ENCODE peak calls at places on chromosome 11, in eight cellular contexts. One of them, this sample, is unnamed.

GRCh38 chr11:128157423-128158298 is 429.7 kb downstream of the ETS1 start:
- DNase-seq in IMR-90: peak
- DNase-seq in A549: peak
- DNase-seq in fibroblast of pulmonary artery: peak
- DNase-seq in AG04450: peak
- DNase-seq in spleen: no peak
- DNase-seq in transverse colon: peak
- DNase-seq in GM12865: peak
- DNase-seq in this sample: peak

GRCh38 chr11:88655163-88655562 is 317.6 kb upstream of the CTSC start:
- DNase-seq in IMR-90: no peak
- DNase-seq in A549: no peak
- DNase-seq in fibroblast of pulmonary artery: no peak
- DNase-seq in AG04450: no peak
- DNase-seq in spleen: no peak
- DNase-seq in transverse colon: no peak
- DNase-seq in GM12865: no peak
- DNase-seq in this sample: no peak

GRCh38 chr11:78000193-78000592 is 5.7 kb upstream of the INTS4 start:
- DNase-seq in IMR-90: peak
- DNase-seq in A549: peak
- DNase-seq in fibroblast of pulmonary artery: peak
- DNase-seq in AG04450: peak
- DNase-seq in spleen: no peak
- DNase-seq in transverse colon: peak
- DNase-seq in GM12865: peak
- DNase-seq in this sample: peak

GRCh38 chr11:23903044-23903704 is 593.7 kb upstream of the LUZP2 start:
- DNase-seq in IMR-90: peak
- DNase-seq in A549: no peak
- DNase-seq in fibroblast of pulmonary artery: peak
- DNase-seq in AG04450: peak
- DNase-seq in spleen: no peak
- DNase-seq in transverse colon: no peak
- DNase-seq in GM12865: no peak
- DNase-seq in this sample: peak

GRCh38 chr11:88531776-88532175 is 194.2 kb upstream of the CTSC start:
- DNase-seq in IMR-90: peak
- DNase-seq in A549: no peak
- DNase-seq in fibroblast of pulmonary artery: no peak
- DNase-seq in AG04450: no peak
- DNase-seq in spleen: no peak
- DNase-seq in transverse colon: no peak
- DNase-seq in GM12865: no peak
- DNase-seq in this sample: no peak

GRCh38 chr11:76277298-76278175 is 71.2 kb upstream of the WNT11 start:
- DNase-seq in IMR-90: no peak
- DNase-seq in A549: no peak
- DNase-seq in fibroblast of pulmonary artery: no peak
- DNase-seq in AG04450: no peak
- DNase-seq in spleen: no peak
- DNase-seq in transverse colon: no peak
- DNase-seq in GM12865: no peak
- DNase-seq in this sample: no peak

GRCh38 chr11:45982656-45983470 is 60.4 kb downstream of the LARGE2 start:
- DNase-seq in IMR-90: peak
- DNase-seq in A549: no peak
- DNase-seq in fibroblast of pulmonary artery: peak
- DNase-seq in AG04450: peak
- DNase-seq in spleen: no peak
- DNase-seq in transverse colon: no peak
- DNase-seq in GM12865: no peak
- DNase-seq in this sample: peak

GRCh38 chr11:2551131-2551530 is 106.3 kb downstream of the KCNQ1 start:
- DNase-seq in IMR-90: no peak
- DNase-seq in A549: no peak
- DNase-seq in fibroblast of pulmonary artery: no peak
- DNase-seq in AG04450: no peak
- DNase-seq in spleen: peak
- DNase-seq in transverse colon: peak
- DNase-seq in GM12865: no peak
- DNase-seq in this sample: no peak

GRCh38 chr11:10453261-10453660 is 1.8 kb upstream of the AMPD3 start:
- DNase-seq in IMR-90: peak
- DNase-seq in A549: no peak
- DNase-seq in fibroblast of pulmonary artery: no peak
- DNase-seq in AG04450: no peak
- DNase-seq in spleen: no peak
- DNase-seq in transverse colon: no peak
- DNase-seq in GM12865: no peak
- DNase-seq in this sample: no peak

GRCh38 chr11:94185387-94186084 is 56.9 kb downstream of the PANX1 start:
- DNase-seq in IMR-90: peak
- DNase-seq in A549: no peak
- DNase-seq in fibroblast of pulmonary artery: peak
- DNase-seq in AG04450: peak
- DNase-seq in spleen: no peak
- DNase-seq in transverse colon: no peak
- DNase-seq in GM12865: no peak
- DNase-seq in this sample: peak

GRCh38 chr11:83042966-83043711 is 28.6 kb downstream of the RAB30 start:
- DNase-seq in IMR-90: no peak
- DNase-seq in A549: no peak
- DNase-seq in fibroblast of pulmonary artery: peak
- DNase-seq in AG04450: no peak
- DNase-seq in spleen: no peak
- DNase-seq in transverse colon: no peak
- DNase-seq in GM12865: no peak
- DNase-seq in this sample: peak

GRCh38 chr11:35387341-35387982 is 31.9 kb downstream of the SLC1A2 start:
- DNase-seq in IMR-90: peak
- DNase-seq in A549: no peak
- DNase-seq in fibroblast of pulmonary artery: peak
- DNase-seq in AG04450: no peak
- DNase-seq in spleen: no peak
- DNase-seq in transverse colon: no peak
- DNase-seq in GM12865: no peak
- DNase-seq in this sample: no peak

GRCh38 chr11:2380807-2381350 is 3.8 kb downstream of the CD81 start:
- DNase-seq in IMR-90: no peak
- DNase-seq in A549: no peak
- DNase-seq in fibroblast of pulmonary artery: peak
- DNase-seq in AG04450: no peak
- DNase-seq in spleen: peak
- DNase-seq in transverse colon: peak
- DNase-seq in GM12865: peak
- DNase-seq in this sample: no peak

DNA sequence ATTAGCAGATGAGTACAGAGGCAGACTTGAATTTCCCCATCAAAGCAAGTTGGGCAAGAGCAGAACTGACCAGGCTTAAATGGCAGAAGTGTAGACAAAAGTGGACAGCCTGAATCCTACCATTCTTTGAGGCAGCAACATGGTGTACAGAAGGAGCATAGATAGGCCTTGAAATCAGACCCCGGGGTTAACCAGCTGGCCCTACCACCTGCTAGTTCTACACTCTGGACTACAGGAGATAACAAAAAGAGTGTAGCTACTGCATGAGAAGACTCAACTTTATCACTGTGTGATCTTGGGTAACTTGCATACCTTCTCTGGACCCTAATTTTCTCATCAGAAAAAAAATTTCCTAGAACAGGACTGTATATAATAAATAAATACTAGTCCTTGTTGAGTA is 427.5 kb upstream of the CADM1 start:
- DNase-seq in IMR-90: no peak
- DNase-seq in A549: no peak
- DNase-seq in fibroblast of pulmonary artery: no peak
- DNase-seq in AG04450: no peak
- DNase-seq in spleen: no peak
- DNase-seq in transverse colon: no peak
- DNase-seq in GM12865: no peak
- DNase-seq in this sample: no peak
- H3K4me3 ChIP-seq in IMR-90: no peak
- H3K4me3 ChIP-seq in A549: no peak
- H3K4me3 ChIP-seq in fibroblast of pulmonary artery: no peak
- H3K4me3 ChIP-seq in AG04450: no peak
- H3K4me3 ChIP-seq in spleen: no peak
- H3K4me3 ChIP-seq in transverse colon: no peak
- H3K4me3 ChIP-seq in GM12865: no peak
- H3K4me3 ChIP-seq in this sample: no peak

DNA sequence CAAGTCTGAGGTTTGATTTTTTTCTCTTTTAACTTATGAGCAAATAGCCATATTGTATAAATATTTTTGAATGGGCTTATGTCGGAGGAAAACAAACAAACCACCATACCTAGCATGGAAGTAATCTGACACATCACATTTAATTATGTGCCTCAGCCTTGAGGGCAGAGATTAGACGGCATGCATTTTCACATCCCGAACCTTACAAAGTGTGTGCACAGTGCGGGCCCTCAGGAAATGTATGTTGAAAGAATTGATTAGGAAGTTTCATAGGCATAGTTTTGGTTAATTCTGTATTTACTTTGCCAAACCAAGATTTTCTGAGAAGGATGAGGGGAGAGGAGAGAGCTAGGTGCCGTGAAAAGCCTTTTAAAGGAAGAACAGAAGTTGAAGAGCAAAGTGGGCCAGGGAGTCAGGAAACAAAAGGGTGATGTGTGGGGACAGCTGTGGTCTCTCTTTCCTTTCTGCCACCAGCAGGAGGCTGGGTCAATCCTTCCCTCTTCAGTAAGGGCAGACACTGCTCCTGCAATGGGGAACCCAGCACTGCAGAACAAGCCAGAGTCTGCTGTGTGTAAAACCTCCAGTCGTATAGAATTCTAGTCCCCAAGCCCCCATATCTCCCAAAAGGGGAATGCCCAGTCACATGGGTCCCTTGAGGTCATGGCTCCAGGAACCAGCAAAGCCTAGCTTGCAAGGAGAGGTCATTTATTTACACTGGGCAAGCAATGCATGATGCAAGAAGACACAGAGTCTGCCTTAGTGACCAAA is 71.2 kb upstream of the OLFML1 start:
- DNase-seq in IMR-90: no peak
- DNase-seq in A549: no peak
- DNase-seq in fibroblast of pulmonary artery: no peak
- DNase-seq in AG04450: no peak
- DNase-seq in spleen: no peak
- DNase-seq in transverse colon: no peak
- DNase-seq in GM12865: no peak
- DNase-seq in this sample: no peak
- TF ChIP-seq CTCF in IMR-90: no peak
- TF ChIP-seq CTCF in A549: no peak
- TF ChIP-seq CTCF in fibroblast of pulmonary artery: no peak
- TF ChIP-seq CTCF in AG04450: no peak
- TF ChIP-seq CTCF in spleen: no peak
- TF ChIP-seq CTCF in transverse colon: no peak
- TF ChIP-seq CTCF in GM12865: no peak
- TF ChIP-seq CTCF in this sample: no peak

DNA sequence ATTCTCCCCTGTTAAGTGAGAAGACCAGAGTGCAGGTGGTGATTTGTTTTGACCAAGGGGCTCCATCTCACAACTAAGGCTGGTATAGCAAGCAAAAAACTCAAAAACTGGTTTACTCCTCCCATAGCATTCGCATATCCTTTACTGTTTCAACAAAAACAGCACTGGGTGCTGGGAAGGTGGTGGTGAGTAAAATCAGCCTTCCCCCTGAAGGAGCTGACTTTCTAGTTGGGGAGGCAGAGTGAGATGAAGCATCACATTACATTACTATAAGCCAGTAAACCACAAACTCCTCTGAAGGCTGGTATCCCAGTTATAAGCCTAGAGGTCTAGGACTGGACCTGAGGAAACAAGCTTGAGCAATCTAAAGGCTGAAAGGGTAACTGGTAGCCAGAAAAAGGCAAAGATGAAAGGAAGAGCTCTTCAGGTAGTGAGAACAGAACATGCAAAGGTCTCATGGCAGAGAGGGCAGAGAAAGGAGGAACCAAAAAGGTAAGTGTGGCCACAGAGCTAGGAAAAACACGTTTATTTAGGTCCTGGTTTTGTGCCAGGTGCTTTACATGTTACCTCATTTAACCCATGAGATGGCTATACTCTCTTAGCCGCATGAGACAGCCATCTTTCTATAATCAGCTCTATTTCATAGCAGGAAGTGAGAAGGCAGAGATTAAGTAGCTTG is 22.3 kb downstream of the TMEM123 start:
- DNase-seq in IMR-90: peak
- DNase-seq in A549: no peak
- DNase-seq in fibroblast of pulmonary artery: no peak
- DNase-seq in AG04450: no peak
- DNase-seq in spleen: no peak
- DNase-seq in transverse colon: no peak
- DNase-seq in GM12865: peak
- DNase-seq in this sample: no peak
- H3K4me3 ChIP-seq in IMR-90: no peak
- H3K4me3 ChIP-seq in A549: no peak
- H3K4me3 ChIP-seq in fibroblast of pulmonary artery: no peak
- H3K4me3 ChIP-seq in AG04450: no peak
- H3K4me3 ChIP-seq in spleen: no peak
- H3K4me3 ChIP-seq in transverse colon: no peak
- H3K4me3 ChIP-seq in GM12865: peak
- H3K4me3 ChIP-seq in this sample: no peak

DNA sequence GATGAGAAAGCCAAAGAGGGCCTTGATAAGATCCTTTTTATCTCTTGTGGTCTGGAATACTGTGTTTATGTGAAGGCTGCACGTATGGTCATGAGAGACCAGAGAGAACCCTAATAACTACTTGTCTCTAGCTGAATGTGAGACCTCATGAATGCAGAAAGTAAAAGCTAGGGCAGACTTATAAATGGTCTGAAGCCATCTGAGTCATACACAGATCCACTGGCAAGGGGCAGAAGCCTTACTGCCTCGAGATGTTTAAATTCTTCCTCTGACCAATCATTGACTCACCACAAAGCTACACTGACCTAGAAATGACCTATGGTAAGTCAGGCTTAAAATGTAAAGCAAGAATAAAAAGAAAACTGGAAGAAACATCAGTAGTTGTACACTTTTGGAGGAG is 22.7 kb upstream of the OR4B1 start:
- DNase-seq in IMR-90: peak
- DNase-seq in A549: no peak
- DNase-seq in fibroblast of pulmonary artery: no peak
- DNase-seq in AG04450: peak
- DNase-seq in spleen: no peak
- DNase-seq in transverse colon: no peak
- DNase-seq in GM12865: no peak
- DNase-seq in this sample: peak
- TF ChIP-seq CTCF in IMR-90: no peak
- TF ChIP-seq CTCF in A549: no peak
- TF ChIP-seq CTCF in fibroblast of pulmonary artery: no peak
- TF ChIP-seq CTCF in AG04450: no peak
- TF ChIP-seq CTCF in spleen: no peak
- TF ChIP-seq CTCF in transverse colon: no peak
- TF ChIP-seq CTCF in GM12865: no peak
- TF ChIP-seq CTCF in this sample: no peak

This sample was measured in foreskin fibroblast.